ENCODE peak calls at places on chromosome 4, in seven cellular contexts. F is CD4-positive, alpha-beta T cell; U is endothelial cell; O is astrocyte of the spinal cord; T is lower leg skin; N is cardiac muscle cell; M is tibial nerve. V is an unnamed sample.

GRCh38 chr4:147360301-147360700 is 120.6 kb upstream of the EDNRA start:
- DNase-seq in F (no peak), U (no peak), O (peak), T (no peak), N (no peak), M (no peak), V (no peak)

GRCh38 chr4:17814140-17814539 is 3.4 kb downstream of the NCAPG start:
- DNase-seq in F (no peak), U (no peak), O (peak), T (no peak), N (no peak), M (no peak), V (no peak)

GRCh38 chr4:184913356-184914143 is 87.8 kb upstream of the ACSL1 start:
- DNase-seq in F (no peak), U (no peak), O (no peak), T (no peak), N (no peak), M (no peak), V (no peak)

GRCh38 chr4:151025759-151026158 is 10.7 kb upstream of the LRBA start:
- DNase-seq in F (no peak), U (no peak), O (no peak), T (no peak), N (no peak), M (no peak), V (no peak)

GRCh38 chr4:163157157-163157556 is 9.5 kb downstream of the NAF1 start:
- DNase-seq in F (no peak), U (no peak), O (peak), T (no peak), N (no peak), M (no peak), V (no peak)

GRCh38 chr4:86939123-86939522 is 4.3 kb downstream of the AFF1 start:
- DNase-seq in F (no peak), U (no peak), O (no peak), T (no peak), N (no peak), M (no peak), V (peak)

GRCh38 chr4:94038195-94038594 is 169.5 kb upstream of the SMARCAD1 start:
- DNase-seq in F (no peak), U (no peak), O (no peak), T (no peak), N (peak), M (no peak), V (no peak)

GRCh38 chr4:186104114-186104894 is at the start of gene FAM149A:
- DNase-seq in F (peak), U (no peak), O (no peak), T (peak), N (peak), M (no peak), V (peak)

GRCh38 chr4:89572224-89572858 is 264.6 kb downstream of the SNCA start:
- DNase-seq in F (no peak), U (no peak), O (peak), T (no peak), N (peak), M (no peak), V (no peak)

GRCh38 chr4:143084566-143084965 is 100.2 kb upstream of the USP38 start:
- DNase-seq in F (no peak), U (no peak), O (no peak), T (no peak), N (no peak), M (no peak), V (no peak)

GRCh38 chr4:145881991-145882390 is 56.6 kb downstream of the ZNF827 start:
- DNase-seq in F (no peak), U (no peak), O (no peak), T (peak), N (no peak), M (no peak), V (peak)

GRCh38 chr4:182207806-182208483 is 35.3 kb upstream of the TENM3 start:
- DNase-seq in F (no peak), U (no peak), O (peak), T (no peak), N (no peak), M (no peak), V (no peak)

GRCh38 chr4:133000012-133000411 is 149.1 kb upstream of the PCDH10 start:
- DNase-seq in F (no peak), U (no peak), O (peak), T (no peak), N (no peak), M (no peak), V (no peak)

GRCh38 chr4:31674313-31674947 is 954.3 kb downstream of the PCDH7 start:
- DNase-seq in F (no peak), U (peak), O (no peak), T (no peak), N (peak), M (no peak), V (no peak)

GRCh38 chr4:104393649-104394048 is 101.0 kb downstream of the CXXC4 start:
- DNase-seq in F (no peak), U (no peak), O (no peak), T (no peak), N (no peak), M (no peak), V (no peak)

GRCh38 chr4:48746608-48747374 is 33.3 kb downstream of the FRYL start:
- DNase-seq in F (no peak), U (no peak), O (no peak), T (no peak), N (no peak), M (no peak), V (peak)

GRCh38 chr4:42417491-42417890 is 20.2 kb downstream of the SHISA3 start:
- DNase-seq in F (no peak), U (no peak), O (no peak), T (no peak), N (no peak), M (no peak), V (no peak)

GRCh38 chr4:11632015-11632414 is 203.3 kb upstream of the HS3ST1 start:
- DNase-seq in F (no peak), U (no peak), O (no peak), T (no peak), N (no peak), M (no peak), V (no peak)

GRCh38 chr4:176150283-176150682 is 45.1 kb downstream of the SPATA4 start:
- DNase-seq in F (no peak), U (no peak), O (peak), T (no peak), N (peak), M (no peak), V (no peak)

GRCh38 chr4:47065099-47065498 is 33.7 kb downstream of the GABRB1 start:
- DNase-seq in F (no peak), U (no peak), O (no peak), T (no peak), N (no peak), M (no peak), V (no peak)

GRCh38 chr4:28360681-28361080 is 1500.0 kb downstream of the STIM2 start:
- DNase-seq in F (no peak), U (no peak), O (no peak), T (no peak), N (no peak), M (no peak), V (no peak)

GRCh38 chr4:151540728-151541437 is 131.9 kb downstream of the FHIP1A start:
- DNase-seq in F (no peak), U (no peak), O (peak), T (peak), N (no peak), M (no peak), V (no peak)

GRCh38 chr4:108366716-108367115 is 198.0 kb upstream of the LEF1 start:
- DNase-seq in F (no peak), U (no peak), O (no peak), T (no peak), N (no peak), M (no peak), V (no peak)

GRCh38 chr4:90415116-90415515 is 287.9 kb downstream of the CCSER1 start:
- DNase-seq in F (no peak), U (no peak), O (no peak), T (no peak), N (no peak), M (no peak), V (no peak)

GRCh38 chr4:95674451-95675095 is 125.8 kb upstream of the UNC5C start:
- DNase-seq in F (no peak), U (no peak), O (no peak), T (no peak), N (no peak), M (no peak), V (no peak)

GRCh38 chr4:56619160-56619559 is 61.9 kb downstream of the HOPX start:
- DNase-seq in F (no peak), U (no peak), O (peak), T (no peak), N (peak), M (no peak), V (no peak)
- TF ChIP-seq CTCF in F (no peak), U (no peak), O (peak), T (no peak), N (peak), M (no peak), V (no peak)

GRCh38 chr4:54386693-54387092 is 157.6 kb downstream of the PDGFRA start:
- DNase-seq in F (no peak), U (no peak), O (no peak), T (no peak), N (no peak), M (no peak), V (no peak)

GRCh38 chr4:54384152-54384551 is 155.1 kb downstream of the PDGFRA start:
- DNase-seq in F (no peak), U (no peak), O (no peak), T (no peak), N (no peak), M (no peak), V (no peak)

GRCh38 chr4:54382623-54383022 is 153.5 kb downstream of the PDGFRA start:
- DNase-seq in F (no peak), U (no peak), O (no peak), T (no peak), N (peak), M (no peak), V (no peak)

GRCh38 chr4:54386270-54386669 is 157.2 kb downstream of the PDGFRA start:
- DNase-seq in F (no peak), U (no peak), O (no peak), T (no peak), N (no peak), M (no peak), V (no peak)

DNA sequence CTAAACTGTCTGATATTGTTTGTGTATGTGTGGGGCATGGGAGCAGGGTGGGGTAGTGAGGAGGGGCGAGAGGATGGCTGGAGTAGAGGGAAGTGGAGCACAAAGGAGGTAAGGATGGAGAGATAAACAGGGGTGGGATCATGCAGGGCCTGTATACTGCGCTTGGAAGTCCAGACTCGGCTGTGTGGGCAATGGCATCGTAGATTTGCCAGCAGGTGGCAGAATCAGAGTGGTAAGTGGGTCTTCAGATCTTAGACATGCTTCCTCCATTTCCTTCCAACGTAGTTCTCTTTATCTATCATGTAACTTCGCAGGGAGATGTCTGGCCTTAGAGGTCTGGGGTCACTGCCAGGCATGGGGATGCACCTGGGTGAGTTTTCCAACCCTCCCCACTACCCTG is 155.5 kb downstream of the PDGFRA start:
- DNase-seq in F (no peak), U (peak), O (peak), T (no peak), N (peak), M (peak), V (peak)
- TF ChIP-seq CTCF in F (no peak), U (peak), O (peak), T (no peak), N (peak), M (peak), V (no peak)

GRCh38 chr4:7043521-7044414 is 596 bp downstream of the TADA2B start:
- DNase-seq in F (peak), U (peak), O (peak), T (no peak), N (peak), M (no peak), V (peak)

GRCh38 chr4:7044415-7044930 is 1.3 kb downstream of the TADA2B start:
- DNase-seq in F (no peak), U (no peak), O (no peak), T (no peak), N (peak), M (no peak), V (no peak)

GRCh38 chr4:7041851-7042696 is 1.1 kb upstream of the TADA2B start:
- DNase-seq in F (no peak), U (peak), O (no peak), T (peak), N (no peak), M (peak), V (peak)

GRCh38 chr4:7041246-7041645 is 1.9 kb upstream of the TADA2B start:
- DNase-seq in F (no peak), U (no peak), O (no peak), T (no peak), N (no peak), M (no peak), V (no peak)

GRCh38 chr4:7042697-7043464 is at the start of gene TADA2B:
- DNase-seq in F (peak), U (peak), O (peak), T (peak), N (peak), M (peak), V (peak)
- TF ChIP-seq CTCF in F (peak), U (peak), O (peak), T (no peak), N (peak), M (peak), V (peak)

GRCh38 chr4:13248621-13249298 is 235.4 kb downstream of the RAB28 start:
- DNase-seq in F (no peak), U (peak), O (peak), T (no peak), N (no peak), M (no peak), V (no peak)
- TF ChIP-seq CTCF in F (no peak), U (peak), O (peak), T (no peak), N (peak), M (no peak), V (no peak)

GRCh38 chr4:4524364-4524763 is 17.5 kb downstream of the STX18 start:
- DNase-seq in F (peak), U (peak), O (no peak), T (no peak), N (peak), M (no peak), V (peak)
- TF ChIP-seq CTCF in F (no peak), U (no peak), O (peak), T (no peak), N (no peak), M (no peak), V (peak)

GRCh38 chr4:18815779-18816173 is 794.2 kb upstream of the LCORL start:
- DNase-seq in F (no peak), U (no peak), O (no peak), T (no peak), N (no peak), M (no peak), V (no peak)
- TF ChIP-seq CTCF in F (no peak), U (no peak), O (no peak), T (no peak), N (no peak), M (no peak), V (no peak)

GRCh38 chr4:167989815-167990214 is 102.5 kb upstream of the ANXA10 start:
- DNase-seq in F (no peak), U (no peak), O (no peak), T (no peak), N (no peak), M (no peak), V (no peak)
- TF ChIP-seq CTCF in F (no peak), U (no peak), O (no peak), T (no peak), N (no peak), M (no peak), V (no peak)

GRCh38 chr4:34973632-34974312 is 1270.5 kb downstream of the ARAP2 start:
- DNase-seq in F (no peak), U (no peak), O (no peak), T (no peak), N (no peak), M (no peak), V (no peak)
- TF ChIP-seq CTCF in F (no peak), U (no peak), O (no peak), T (no peak), N (no peak), M (no peak), V (no peak)

GRCh38 chr4:26583865-26584652 is at the start of gene TBC1D19:
- DNase-seq in F (peak), U (peak), O (peak), T (peak), N (peak), M (peak), V (peak)
- TF ChIP-seq CTCF in F (no peak), U (no peak), O (no peak), T (no peak), N (no peak), M (peak), V (no peak)

V was measured in activated CD8-positive, alpha-beta T cell treated with anti-CD3 and anti-CD28 coated beads for 36 hours.